ENCODE peak calls at places on chromosomes 3 and 15, in five cellular contexts. S is transverse colon, T is Peyer's patch, V is astrocyte, P is fibroblast of mammary gland. Y is an unnamed sample.

GRCh38 chr3:22988566-22988965 is 214.6 kb upstream of the UBE2E2 start:
- DNase-seq in S (no peak), T (no peak), V (no peak), P (no peak), Y (peak; percentile 29)

GRCh38 chr3:16290007-16290826 is 25.2 kb downstream of the OXNAD1 start:
- DNase-seq in S (peak; percentile 46), T (no peak), V (no peak), P (peak; percentile 64), Y (peak; percentile 76)

GRCh38 chr15:85874236-85874635 is 79.5 kb upstream of the KLHL25 start:
- DNase-seq in S (no peak), T (no peak), V (no peak), P (no peak), Y (no peak)

GRCh38 chr3:44942202-44942921 is 33.6 kb downstream of the ZDHHC3 start:
- DNase-seq in S (no peak), T (no peak), V (peak; percentile 43), P (peak; percentile 79), Y (peak; percentile 72)

GRCh38 chr3:142273501-142273900 is 48.1 kb upstream of the GK5 start:
- DNase-seq in S (no peak), T (no peak), V (no peak), P (no peak), Y (no peak)

GRCh38 chr3:56547486-56547885 is 9.5 kb upstream of the CCDC66 start:
- DNase-seq in S (no peak), T (no peak), V (no peak), P (peak; percentile 5), Y (peak; percentile 2)

GRCh38 chr3:85560088-85560790 is 601.5 kb downstream of the CADM2 start:
- DNase-seq in S (no peak), T (no peak), V (peak; percentile 84), P (peak; percentile 45), Y (peak; percentile 42)

GRCh38 chr3:86245360-86245759 is 745.6 kb downstream of the VGLL3 start:
- DNase-seq in S (no peak), T (no peak), V (no peak), P (no peak), Y (no peak)

GRCh38 chr3:67940200-67940952 is 286.0 kb upstream of the SUCLG2 start:
- DNase-seq in S (peak; percentile 9), T (no peak), V (no peak), P (no peak), Y (no peak)

GRCh38 chr3:35666893-35667292 is 27.6 kb downstream of the ARPP21 start:
- DNase-seq in S (no peak), T (no peak), V (no peak), P (no peak), Y (no peak)

GRCh38 chr3:132352556-132353143 is 35.4 kb downstream of the ACP3 start:
- DNase-seq in S (peak; percentile 70), T (no peak), V (peak; percentile 49), P (peak; percentile 79), Y (peak; percentile 80)

GRCh38 chr3:73893089-73893488 is 268.3 kb upstream of the PDZRN3 start:
- DNase-seq in S (no peak), T (no peak), V (no peak), P (no peak), Y (no peak)

GRCh38 chr3:110783541-110783940 is 288.1 kb upstream of the NECTIN3 start:
- DNase-seq in S (no peak), T (no peak), V (no peak), P (no peak), Y (no peak)

GRCh38 chr3:94167796-94168195 is 104.9 kb downstream of the NSUN3 start:
- DNase-seq in S (no peak), T (no peak), V (no peak), P (no peak), Y (no peak)

GRCh38 chr3:17579289-17580031 is 163.0 kb downstream of the TBC1D5 start:
- DNase-seq in S (no peak), T (no peak), V (peak; percentile 73), P (no peak), Y (peak; percentile 43)

GRCh38 chr3:10173095-10173925 is 8.6 kb downstream of the IRAK2 start:
- DNase-seq in S (no peak), T (no peak), V (peak; percentile 65), P (peak; percentile 48), Y (no peak)

GRCh38 chr15:98727115-98728040 is 79.0 kb downstream of the IGF1R start:
- DNase-seq in S (peak; percentile 89), T (peak; percentile 86), V (peak; percentile 93), P (peak; percentile 89), Y (peak; percentile 96)

GRCh38 chr15:48177383-48177874 is 666 bp downstream of the MYEF2 start:
- DNase-seq in S (no peak), T (no peak), V (peak; percentile 64), P (peak; percentile 53), Y (peak; percentile 19)

GRCh38 chr15:77859491-77860060 is 217.9 kb downstream of the TBC1D2B start:
- DNase-seq in S (peak; percentile 82), T (peak; percentile 74), V (no peak), P (no peak), Y (no peak)

GRCh38 chr15:58392141-58392540 is 39.6 kb upstream of the LIPC start:
- DNase-seq in S (no peak), T (no peak), V (no peak), P (no peak), Y (no peak)

GRCh38 chr3:62622553-62623174 is 249.3 kb upstream of the FEZF2 start:
- DNase-seq in S (no peak), T (no peak), V (peak; percentile 33), P (peak; percentile 77), Y (peak; percentile 77)
- TF ChIP-seq CTCF in S (peak; percentile 60), T (no peak), V (peak; percentile 75), P (peak; percentile 66), Y (peak; percentile 55)

GRCh38 chr15:88906551-88906950 is 6.6 kb downstream of the MFGE8 start:
- DNase-seq in S (no peak), T (no peak), V (no peak), P (no peak), Y (no peak)

GRCh38 chr15:88908123-88908522 is 5.1 kb downstream of the MFGE8 start:
- DNase-seq in S (no peak), T (no peak), V (no peak), P (no peak), Y (no peak)

GRCh38 chr15:88907111-88907510 is 6.1 kb downstream of the MFGE8 start:
- DNase-seq in S (no peak), T (no peak), V (no peak), P (no peak), Y (no peak)

GRCh38 chr15:88909956-88910831 is 3.0 kb downstream of the MFGE8 start:
- DNase-seq in S (no peak), T (no peak), V (no peak), P (peak; percentile 88), Y (peak; percentile 58)

DNA sequence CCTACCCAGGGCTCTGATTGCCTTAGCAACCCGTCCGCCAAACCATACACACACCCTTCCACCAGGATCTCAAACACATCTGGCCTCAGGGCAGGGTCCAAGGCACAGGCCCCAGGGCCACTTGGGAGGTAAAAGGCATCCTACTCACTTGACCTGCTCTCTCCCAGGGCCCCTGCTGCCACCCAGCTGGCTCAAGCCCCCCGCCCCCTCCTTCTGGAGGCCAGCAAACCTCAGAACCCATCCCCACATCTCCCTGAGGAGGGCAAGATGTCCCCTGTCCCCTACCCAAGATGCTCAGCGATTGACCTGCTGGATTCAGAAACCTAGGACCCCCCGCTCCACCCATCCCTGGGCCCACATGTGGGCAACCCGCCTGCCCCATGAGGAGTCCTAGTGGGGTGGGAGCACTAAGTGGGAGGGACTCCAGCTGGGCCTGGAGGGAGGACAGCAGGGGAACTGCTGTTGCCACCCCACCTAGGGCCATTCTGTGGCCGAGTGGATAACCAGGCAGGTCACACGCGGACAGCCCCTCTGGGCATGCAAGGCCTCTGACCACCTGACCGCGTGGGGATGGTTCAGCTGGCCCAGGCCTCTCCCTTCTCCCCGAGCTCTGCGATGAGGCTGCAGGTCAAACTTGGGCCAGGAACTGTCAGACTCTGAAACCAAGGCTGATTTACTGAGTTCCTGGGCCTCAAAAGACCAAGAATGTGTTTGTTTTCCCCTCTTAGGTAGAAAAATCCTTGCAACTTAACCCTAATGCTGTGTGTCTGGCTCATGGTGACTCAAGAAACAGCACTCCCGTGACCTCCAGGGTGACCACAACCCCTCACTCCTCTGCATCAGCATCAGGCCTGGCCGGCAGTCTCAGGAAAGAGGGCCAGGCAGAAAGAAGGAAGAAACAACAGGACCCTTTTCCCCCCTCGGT is 4.2 kb downstream of the MFGE8 start:
- DNase-seq in S (no peak), T (no peak), V (peak; percentile 57), P (peak; percentile 87), Y (peak; percentile 34)
- H3K4me3 ChIP-seq in S (no peak overlapping the region), T (no peak overlapping the region), V (no peak overlapping the region), P (no peak overlapping the region), Y (no peak overlapping the region)

DNA sequence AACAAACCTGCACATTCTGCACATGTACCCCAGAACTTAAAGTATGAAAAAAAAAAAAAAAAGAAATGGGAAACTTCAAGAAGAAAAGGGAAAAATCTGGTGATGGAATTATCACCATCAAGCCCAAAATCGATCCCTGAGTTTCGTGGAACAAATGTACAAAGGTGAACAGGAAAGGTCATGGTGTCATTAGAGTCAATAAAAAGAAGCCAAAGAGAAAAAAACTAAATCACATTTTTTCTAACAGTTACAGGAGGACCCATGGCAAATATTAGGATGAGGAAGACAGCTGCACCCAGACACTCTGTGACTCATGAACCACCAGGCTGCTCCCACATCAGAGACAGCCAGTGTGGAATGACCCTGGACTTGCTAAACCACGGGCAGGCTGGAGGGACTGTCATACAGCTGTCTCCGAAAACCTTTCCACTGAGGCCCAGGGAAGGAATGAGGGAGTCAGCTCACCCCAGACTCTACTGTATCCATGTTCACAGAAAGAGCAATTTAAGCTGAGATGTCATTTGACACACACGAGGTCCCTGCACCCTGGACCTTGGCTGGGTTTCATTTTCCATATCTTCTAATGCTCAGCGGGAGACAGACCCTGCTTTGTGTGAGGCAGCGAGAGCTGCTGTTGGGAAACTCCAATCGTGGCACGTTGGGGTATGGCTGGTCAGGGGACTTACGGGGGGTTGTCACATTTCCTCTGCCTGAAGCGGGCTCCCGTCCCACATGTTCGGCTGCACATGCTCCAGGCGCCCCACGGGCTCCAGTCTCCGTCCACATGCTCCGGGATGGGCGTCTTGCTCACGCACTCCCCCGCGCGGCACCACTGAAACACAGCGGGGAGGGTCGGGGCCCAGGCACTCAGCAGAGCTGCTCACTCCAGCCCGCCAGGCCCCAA is 210.2 kb downstream of the ADAMTS17 start:
- DNase-seq in S (peak; percentile 24), T (peak; percentile 62), V (peak; percentile 63), P (no peak), Y (peak; percentile 54)
- TF ChIP-seq CTCF in S (no peak), T (no peak), V (no peak), P (no peak), Y (peak; percentile 64)

GRCh38 chr15:68279779-68280745 is 2.5 kb downstream of the FEM1B start:
- DNase-seq in S (no peak), T (no peak), V (no peak), P (no peak), Y (peak; percentile 29)
- H3K4me3 ChIP-seq in S (peak overlapping the region; percentile 67), T (peak overlapping the region; percentile 87), V (peak overlapping the region; percentile 73), P (peak overlapping the region; percentile 87), Y (peak overlapping the region; percentile 95)

Y was measured in cardiac fibroblast.